ENCODE peak calls at places on chromosomes 13 and 19, in nine cellular contexts. One of them, this sample, is unnamed.
A peak's percentile ranks its signal among the peaks of the same experiment; 100 is the strongest.

GRCh38 chr13:96511587-96511986 is 421.7 kb downstream of the HS6ST3 start:
- DNase-seq in fibroblast of mammary gland: no peak
- DNase-seq in GM12892: no peak
- DNase-seq in NCI-H2081: no peak
- DNase-seq in colonic mucosa: no peak
- DNase-seq in CD4-positive, CD25-positive, alpha-beta regulatory T cell: no peak
- DNase-seq in brain pericyte: no peak
- DNase-seq in BE2C: no peak
- DNase-seq in AML-193: no peak
- DNase-seq in this sample: no peak

GRCh38 chr13:46964789-46965527 is 68.1 kb upstream of the HTR2A start:
- DNase-seq in NCI-H2081: no peak
- DNase-seq in brain pericyte: no peak
- DNase-seq in BE2C: no peak
- DNase-seq in GM12892: no peak
- DNase-seq in CD4-positive, CD25-positive, alpha-beta regulatory T cell: no peak
- DNase-seq in colonic mucosa: no peak
- DNase-seq in fibroblast of mammary gland: peak; percentile 98
- DNase-seq in AML-193: no peak
- DNase-seq in this sample: no peak

GRCh38 chr19:45472557-45473365 is 5.0 kb downstream of the FOSB start:
- DNase-seq in CD4-positive, CD25-positive, alpha-beta regulatory T cell: no peak
- DNase-seq in AML-193: no peak
- DNase-seq in fibroblast of mammary gland: no peak
- DNase-seq in BE2C: no peak
- DNase-seq in colonic mucosa: no peak
- DNase-seq in GM12892: no peak
- DNase-seq in NCI-H2081: no peak
- DNase-seq in brain pericyte: no peak
- DNase-seq in this sample: no peak

GRCh38 chr19:52941941-52942370 is 18.7 kb upstream of the ZNF888 start:
- DNase-seq in BE2C: no peak
- DNase-seq in NCI-H2081: no peak
- DNase-seq in brain pericyte: no peak
- DNase-seq in AML-193: no peak
- DNase-seq in GM12892: no peak
- DNase-seq in colonic mucosa: peak; percentile 52
- DNase-seq in CD4-positive, CD25-positive, alpha-beta regulatory T cell: peak; percentile 40
- DNase-seq in fibroblast of mammary gland: peak; percentile 22
- DNase-seq in this sample: peak; percentile 81

GRCh38 chr13:18971576-18972219 is 209.9 kb downstream of the TUBA3C start:
- DNase-seq in AML-193: no peak
- DNase-seq in NCI-H2081: no peak
- DNase-seq in brain pericyte: no peak
- DNase-seq in BE2C: no peak
- DNase-seq in fibroblast of mammary gland: no peak
- DNase-seq in CD4-positive, CD25-positive, alpha-beta regulatory T cell: no peak
- DNase-seq in colonic mucosa: no peak
- DNase-seq in GM12892: no peak
- DNase-seq in this sample: no peak

GRCh38 chr13:69950160-69950559 is 157.5 kb upstream of the ATXN8OS start:
- DNase-seq in GM12892: no peak
- DNase-seq in AML-193: no peak
- DNase-seq in brain pericyte: no peak
- DNase-seq in NCI-H2081: no peak
- DNase-seq in fibroblast of mammary gland: no peak
- DNase-seq in CD4-positive, CD25-positive, alpha-beta regulatory T cell: no peak
- DNase-seq in colonic mucosa: no peak
- DNase-seq in BE2C: no peak
- DNase-seq in this sample: no peak

GRCh38 chr19:49150944-49151243 is 4.3 kb downstream of the HRC start:
- DNase-seq in brain pericyte: no peak
- DNase-seq in BE2C: no peak
- DNase-seq in AML-193: no peak
- DNase-seq in colonic mucosa: no peak
- DNase-seq in CD4-positive, CD25-positive, alpha-beta regulatory T cell: no peak
- DNase-seq in NCI-H2081: no peak
- DNase-seq in fibroblast of mammary gland: no peak
- DNase-seq in GM12892: no peak
- DNase-seq in this sample: no peak

GRCh38 chr13:94707400-94708021 is 4.8 kb downstream of the SOX21 start:
- DNase-seq in CD4-positive, CD25-positive, alpha-beta regulatory T cell: no peak
- DNase-seq in fibroblast of mammary gland: no peak
- DNase-seq in NCI-H2081: no peak
- DNase-seq in BE2C: peak; percentile 38
- DNase-seq in AML-193: no peak
- DNase-seq in GM12892: no peak
- DNase-seq in colonic mucosa: no peak
- DNase-seq in brain pericyte: no peak
- DNase-seq in this sample: no peak

GRCh38 chr13:99542788-99543406 is 41.6 kb downstream of the TM9SF2 start:
- DNase-seq in brain pericyte: no peak
- DNase-seq in colonic mucosa: no peak
- DNase-seq in BE2C: no peak
- DNase-seq in NCI-H2081: no peak
- DNase-seq in fibroblast of mammary gland: no peak
- DNase-seq in CD4-positive, CD25-positive, alpha-beta regulatory T cell: peak; percentile 90
- DNase-seq in AML-193: no peak
- DNase-seq in GM12892: peak; percentile 40
- DNase-seq in this sample: no peak

GRCh38 chr19:55225415-55225958 is 3.1 kb downstream of the TMEM86B start:
- DNase-seq in brain pericyte: no peak
- DNase-seq in CD4-positive, CD25-positive, alpha-beta regulatory T cell: no peak
- DNase-seq in BE2C: no peak
- DNase-seq in AML-193: peak; percentile 14
- DNase-seq in GM12892: no peak
- DNase-seq in fibroblast of mammary gland: no peak
- DNase-seq in NCI-H2081: no peak
- DNase-seq in colonic mucosa: no peak
- DNase-seq in this sample: no peak

GRCh38 chr19:38142176-38143035 is 81.6 kb downstream of the DPF1 start:
- DNase-seq in NCI-H2081: peak; percentile 43
- DNase-seq in AML-193: peak; percentile 5
- DNase-seq in fibroblast of mammary gland: peak; percentile 51
- DNase-seq in CD4-positive, CD25-positive, alpha-beta regulatory T cell: peak; percentile 44
- DNase-seq in BE2C: peak; percentile 85
- DNase-seq in colonic mucosa: peak; percentile 52
- DNase-seq in brain pericyte: no peak
- DNase-seq in GM12892: peak; percentile 53
- DNase-seq in this sample: no peak

GRCh38 chr13:91133941-91134772 is 213.3 kb upstream of the MIR17HG start:
- DNase-seq in GM12892: no peak
- DNase-seq in brain pericyte: no peak
- DNase-seq in fibroblast of mammary gland: peak; percentile 71
- DNase-seq in NCI-H2081: peak; percentile 59
- DNase-seq in AML-193: peak; percentile 31
- DNase-seq in colonic mucosa: peak; percentile 44
- DNase-seq in CD4-positive, CD25-positive, alpha-beta regulatory T cell: peak; percentile 38
- DNase-seq in BE2C: peak; percentile 55
- DNase-seq in this sample: no peak

GRCh38 chr19:411723-412355 is 2.9 kb upstream of the C2CD4C start:
- DNase-seq in GM12892: no peak
- DNase-seq in brain pericyte: no peak
- DNase-seq in NCI-H2081: no peak
- DNase-seq in colonic mucosa: no peak
- DNase-seq in fibroblast of mammary gland: no peak
- DNase-seq in AML-193: no peak
- DNase-seq in BE2C: no peak
- DNase-seq in CD4-positive, CD25-positive, alpha-beta regulatory T cell: no peak
- DNase-seq in this sample: peak; percentile 66

GRCh38 chr19:37995346-37995745 is 88.3 kb downstream of the SIPA1L3 start:
- DNase-seq in fibroblast of mammary gland: no peak
- DNase-seq in GM12892: no peak
- DNase-seq in CD4-positive, CD25-positive, alpha-beta regulatory T cell: no peak
- DNase-seq in NCI-H2081: no peak
- DNase-seq in AML-193: no peak
- DNase-seq in brain pericyte: no peak
- DNase-seq in colonic mucosa: no peak
- DNase-seq in BE2C: no peak
- DNase-seq in this sample: no peak

GRCh38 chr19:51439021-51439465 is 19.2 kb downstream of the SIGLEC8 start:
- DNase-seq in brain pericyte: no peak
- DNase-seq in AML-193: peak; percentile 60
- DNase-seq in colonic mucosa: no peak
- DNase-seq in fibroblast of mammary gland: peak; percentile 16
- DNase-seq in CD4-positive, CD25-positive, alpha-beta regulatory T cell: peak; percentile 68
- DNase-seq in BE2C: no peak
- DNase-seq in GM12892: no peak
- DNase-seq in NCI-H2081: no peak
- DNase-seq in this sample: no peak

GRCh38 chr19:31119951-31120690 is 229.1 kb downstream of the TSHZ3 start:
- DNase-seq in AML-193: no peak
- DNase-seq in NCI-H2081: no peak
- DNase-seq in colonic mucosa: no peak
- DNase-seq in brain pericyte: no peak
- DNase-seq in CD4-positive, CD25-positive, alpha-beta regulatory T cell: no peak
- DNase-seq in fibroblast of mammary gland: no peak
- DNase-seq in BE2C: no peak
- DNase-seq in GM12892: no peak
- DNase-seq in this sample: no peak

GRCh38 chr19:6161271-6161850 is 25.9 kb downstream of the ACSBG2 start:
- DNase-seq in fibroblast of mammary gland: peak; percentile 6
- DNase-seq in NCI-H2081: peak; percentile 6
- DNase-seq in BE2C: peak; percentile 16
- DNase-seq in CD4-positive, CD25-positive, alpha-beta regulatory T cell: peak; percentile 97
- DNase-seq in colonic mucosa: peak; percentile 21
- DNase-seq in brain pericyte: no peak
- DNase-seq in GM12892: peak; percentile 36
- DNase-seq in AML-193: peak; percentile 38
- DNase-seq in this sample: no peak

GRCh38 chr19:11203194-11204075 is 6.1 kb upstream of the KANK2 start:
- DNase-seq in fibroblast of mammary gland: peak; percentile 87
- DNase-seq in brain pericyte: peak; percentile 53
- DNase-seq in colonic mucosa: peak; percentile 75
- DNase-seq in CD4-positive, CD25-positive, alpha-beta regulatory T cell: peak; percentile 23
- DNase-seq in GM12892: peak; percentile 70
- DNase-seq in BE2C: peak; percentile 85
- DNase-seq in NCI-H2081: peak; percentile 11
- DNase-seq in AML-193: peak; percentile 38
- DNase-seq in this sample: peak; percentile 94

GRCh38 chr19:55132453-55133129 is 15.2 kb upstream of the PPP1R12C start:
- DNase-seq in colonic mucosa: no peak
- DNase-seq in GM12892: no peak
- DNase-seq in brain pericyte: no peak
- DNase-seq in CD4-positive, CD25-positive, alpha-beta regulatory T cell: no peak
- DNase-seq in BE2C: peak; percentile 45
- DNase-seq in AML-193: no peak
- DNase-seq in fibroblast of mammary gland: no peak
- DNase-seq in NCI-H2081: no peak
- DNase-seq in this sample: no peak

GRCh38 chr19:42092350-42092749 is 16.4 kb downstream of the ZNF574 start:
- DNase-seq in CD4-positive, CD25-positive, alpha-beta regulatory T cell: peak; percentile 60
- DNase-seq in brain pericyte: no peak
- DNase-seq in GM12892: no peak
- DNase-seq in AML-193: peak; percentile 17
- DNase-seq in BE2C: peak; percentile 64
- DNase-seq in colonic mucosa: peak; percentile 63
- DNase-seq in NCI-H2081: peak; percentile 23
- DNase-seq in fibroblast of mammary gland: no peak
- DNase-seq in this sample: no peak

GRCh38 chr13:27147530-27148170 is 24.0 kb downstream of the USP12 start:
- DNase-seq in fibroblast of mammary gland: peak; percentile 19
- DNase-seq in AML-193: no peak
- DNase-seq in CD4-positive, CD25-positive, alpha-beta regulatory T cell: peak; percentile 74
- DNase-seq in BE2C: no peak
- DNase-seq in colonic mucosa: no peak
- DNase-seq in GM12892: peak; percentile 19
- DNase-seq in brain pericyte: no peak
- DNase-seq in NCI-H2081: no peak
- DNase-seq in this sample: no peak

This sample was measured in aorta.